ENCODE peak calls at places on chromosomes 13 and 19, in six cellular contexts. H is cerebellar cortex; S is body of pancreas; P is stimulated activated CD4-positive, alpha-beta T cell treated with anti-CD3 and anti-CD28 coated beads, TNF-alpha, amount 100 ng/mL, for 48 hours; X is suprapubic skin; I is fibroblast of mammary gland. J is an unnamed sample.

GRCh38 chr13:46113596-46113995 is 8.8 kb upstream of the CPB2 start:
- DNase-seq in H (no peak), I (peak), X (no peak), P (no peak), S (no peak), J (no peak)

GRCh38 chr19:17950310-17951150 is 16.4 kb upstream of the KCNN1 start:
- DNase-seq in I (no peak), X (no peak), P (no peak), S (no peak), H (peak), J (no peak)

GRCh38 chr13:34942732-34943674 is 933 bp downstream of the NBEA start:
- DNase-seq in H (peak), S (peak), X (peak), I (no peak), P (no peak), J (no peak)

GRCh38 chr13:91804724-91805123 is 406.3 kb downstream of the GPC5 start:
- DNase-seq in P (no peak), I (no peak), H (no peak), X (no peak), S (no peak), J (no peak)

GRCh38 chr19:29277107-29277506 is 64.2 kb upstream of the UQCRFS1 start:
- DNase-seq in I (no peak), S (no peak), H (no peak), X (no peak), P (peak), J (peak)

GRCh38 chr13:32211788-32212187 is 103.4 kb downstream of the ZAR1L start:
- DNase-seq in I (peak), X (no peak), S (no peak), P (no peak), H (no peak), J (peak)

GRCh38 chr13:61086052-61086451 is 329.6 kb downstream of the PCDH20 start:
- DNase-seq in P (no peak), S (no peak), I (no peak), H (no peak), X (no peak), J (no peak)

GRCh38 chr19:3818918-3819317 is 32.7 kb upstream of the MATK start:
- DNase-seq in S (no peak), I (no peak), P (no peak), X (no peak), H (no peak), J (no peak)

GRCh38 chr13:82963466-82963865 is 918.8 kb downstream of the SLITRK1 start:
- DNase-seq in X (no peak), H (no peak), S (no peak), P (no peak), I (peak), J (peak)

GRCh38 chr13:26957163-26957562 is 196.6 kb upstream of the GPR12 start:
- DNase-seq in X (no peak), P (no peak), I (no peak), S (no peak), H (no peak), J (no peak)

GRCh38 chr19:58279042-58279924 is 528 bp downstream of the ZNF8 start:
- DNase-seq in P (peak), X (peak), I (peak), S (peak), H (peak), J (peak)

GRCh38 chr19:12294308-12295158 is at the start of gene ZNF44:
- DNase-seq in I (peak), S (peak), H (peak), P (peak), X (peak), J (peak)

GRCh38 chr13:60001892-60002291 is 161.8 kb downstream of the DIAPH3 start:
- DNase-seq in H (no peak), X (no peak), S (no peak), P (no peak), I (peak), J (no peak)

GRCh38 chr19:55220525-55220924 is 8.0 kb downstream of the TMEM86B start:
- DNase-seq in I (no peak), P (no peak), S (no peak), X (no peak), H (no peak), J (no peak)

GRCh38 chr19:19606021-19606420 is 12.5 kb downstream of the PBX4 start:
- DNase-seq in H (no peak), S (no peak), I (no peak), P (no peak), X (no peak), J (no peak)